ENCODE peak calls at places on chromosomes 12 and 14, in nine cellular contexts. One of them, this sample, is unnamed.

GRCh38 chr12:50572275-50572674 is 67.5 kb downstream of the DIP2B start:
- DNase-seq in small intestine: peak; percentile 12
- DNase-seq in Caki2: no peak
- DNase-seq in H7: no peak
- DNase-seq in aorta: no peak
- DNase-seq in breast epithelium: peak; percentile 44
- DNase-seq in stimulated activated CD8-positive, alpha-beta memory T cell treated with anti-CD3 and anti-CD28 coated beads, Interleukin-4, amount 100 ng/mL, for 4 hours: no peak
- DNase-seq in Right ventricle myocardium superior: no peak
- DNase-seq in omental fat pad: no peak
- DNase-seq in this sample: peak; percentile 60

GRCh38 chr14:60561845-60562746 is 53.1 kb downstream of the SIX6 start:
- DNase-seq in H7: peak; percentile 50
- DNase-seq in Caki2: peak; percentile 60
- DNase-seq in omental fat pad: no peak
- DNase-seq in aorta: no peak
- DNase-seq in small intestine: peak; percentile 28
- DNase-seq in stimulated activated CD8-positive, alpha-beta memory T cell treated with anti-CD3 and anti-CD28 coated beads, Interleukin-4, amount 100 ng/mL, for 4 hours: no peak
- DNase-seq in breast epithelium: no peak
- DNase-seq in Right ventricle myocardium superior: peak; percentile 42
- DNase-seq in this sample: peak; percentile 85

GRCh38 chr12:14773685-14774073 is 29.6 kb downstream of the WBP11 start:
- DNase-seq in Caki2: no peak
- DNase-seq in H7: peak; percentile 27
- DNase-seq in small intestine: no peak
- DNase-seq in omental fat pad: no peak
- DNase-seq in breast epithelium: no peak
- DNase-seq in Right ventricle myocardium superior: no peak
- DNase-seq in aorta: peak; percentile 74
- DNase-seq in stimulated activated CD8-positive, alpha-beta memory T cell treated with anti-CD3 and anti-CD28 coated beads, Interleukin-4, amount 100 ng/mL, for 4 hours: no peak
- DNase-seq in this sample: no peak

GRCh38 chr12:52379536-52379935 is 5.9 kb downstream of the KRT84 start:
- DNase-seq in aorta: peak; percentile 19
- DNase-seq in H7: no peak
- DNase-seq in Caki2: no peak
- DNase-seq in omental fat pad: no peak
- DNase-seq in Right ventricle myocardium superior: no peak
- DNase-seq in small intestine: no peak
- DNase-seq in stimulated activated CD8-positive, alpha-beta memory T cell treated with anti-CD3 and anti-CD28 coated beads, Interleukin-4, amount 100 ng/mL, for 4 hours: no peak
- DNase-seq in breast epithelium: no peak
- DNase-seq in this sample: no peak

GRCh38 chr12:122687091-122687490 is 16.1 kb downstream of the HCAR2 start:
- DNase-seq in Right ventricle myocardium superior: no peak
- DNase-seq in breast epithelium: no peak
- DNase-seq in stimulated activated CD8-positive, alpha-beta memory T cell treated with anti-CD3 and anti-CD28 coated beads, Interleukin-4, amount 100 ng/mL, for 4 hours: no peak
- DNase-seq in omental fat pad: peak; percentile 46
- DNase-seq in H7: no peak
- DNase-seq in small intestine: peak; percentile 82
- DNase-seq in Caki2: no peak
- DNase-seq in aorta: no peak
- DNase-seq in this sample: peak; percentile 34

GRCh38 chr12:71645268-71645667 is 18.4 kb downstream of the ZFC3H1 start:
- DNase-seq in omental fat pad: no peak
- DNase-seq in Caki2: no peak
- DNase-seq in breast epithelium: no peak
- DNase-seq in aorta: no peak
- DNase-seq in small intestine: no peak
- DNase-seq in stimulated activated CD8-positive, alpha-beta memory T cell treated with anti-CD3 and anti-CD28 coated beads, Interleukin-4, amount 100 ng/mL, for 4 hours: no peak
- DNase-seq in H7: no peak
- DNase-seq in Right ventricle myocardium superior: no peak
- DNase-seq in this sample: no peak

GRCh38 chr14:53925201-53925766 is 31.3 kb downstream of the BMP4 start:
- DNase-seq in small intestine: no peak
- DNase-seq in aorta: no peak
- DNase-seq in Right ventricle myocardium superior: no peak
- DNase-seq in H7: no peak
- DNase-seq in Caki2: no peak
- DNase-seq in omental fat pad: no peak
- DNase-seq in stimulated activated CD8-positive, alpha-beta memory T cell treated with anti-CD3 and anti-CD28 coated beads, Interleukin-4, amount 100 ng/mL, for 4 hours: no peak
- DNase-seq in breast epithelium: no peak
- DNase-seq in this sample: peak; percentile 11

GRCh38 chr12:97940629-97941028 is 478.0 kb downstream of the RMST start:
- DNase-seq in stimulated activated CD8-positive, alpha-beta memory T cell treated with anti-CD3 and anti-CD28 coated beads, Interleukin-4, amount 100 ng/mL, for 4 hours: no peak
- DNase-seq in H7: no peak
- DNase-seq in Caki2: peak; percentile 50
- DNase-seq in small intestine: no peak
- DNase-seq in Right ventricle myocardium superior: no peak
- DNase-seq in omental fat pad: no peak
- DNase-seq in breast epithelium: no peak
- DNase-seq in aorta: no peak
- DNase-seq in this sample: no peak